ENCODE peak calls at places on chromosome 9, in six cellular contexts. One of them, this sample, is unnamed.

GRCh38 chr9:114138537-114138936 is 16.8 kb upstream of the COL27A1 start:
- DNase-seq in GM12878: no peak
- DNase-seq in K562: peak
- DNase-seq in NT2/D1: no peak
- DNase-seq in HCT116: no peak
- DNase-seq in HepG2: no peak
- DNase-seq in this sample: no peak

GRCh38 chr9:76562511-76562911 is 103.5 kb downstream of the GCNT1 start:
- DNase-seq in GM12878: peak
- DNase-seq in K562: no peak
- DNase-seq in NT2/D1: no peak
- DNase-seq in HCT116: no peak
- DNase-seq in HepG2: no peak
- DNase-seq in this sample: no peak

GRCh38 chr9:37284631-37285030 is 137.9 kb upstream of the GRHPR start:
- DNase-seq in GM12878: no peak
- DNase-seq in K562: no peak
- DNase-seq in NT2/D1: no peak
- DNase-seq in HCT116: no peak
- DNase-seq in HepG2: no peak
- DNase-seq in this sample: no peak

GRCh38 chr9:32490601-32491000 is 35.4 kb downstream of the RIGI start:
- DNase-seq in GM12878: no peak
- DNase-seq in K562: no peak
- DNase-seq in NT2/D1: peak
- DNase-seq in HCT116: no peak
- DNase-seq in HepG2: no peak
- DNase-seq in this sample: no peak

GRCh38 chr9:69584746-69585145 is 87.4 kb downstream of the APBA1 start:
- DNase-seq in GM12878: no peak
- DNase-seq in K562: no peak
- DNase-seq in NT2/D1: no peak
- DNase-seq in HCT116: no peak
- DNase-seq in HepG2: no peak
- DNase-seq in this sample: no peak

GRCh38 chr9:21479152-21479702 is 2.9 kb downstream of the IFNE start:
- DNase-seq in GM12878: no peak
- DNase-seq in K562: no peak
- DNase-seq in NT2/D1: no peak
- DNase-seq in HCT116: no peak
- DNase-seq in HepG2: no peak
- DNase-seq in this sample: no peak

GRCh38 chr9:137241490-137242328 is 622 bp downstream of the TUBB4B start:
- DNase-seq in GM12878: no peak
- DNase-seq in K562: peak
- DNase-seq in NT2/D1: no peak
- DNase-seq in HCT116: no peak
- DNase-seq in HepG2: peak
- DNase-seq in this sample: no peak

GRCh38 chr9:122180633-122181032 is 20.9 kb downstream of the MORN5 start:
- DNase-seq in GM12878: no peak
- DNase-seq in K562: peak
- DNase-seq in NT2/D1: no peak
- DNase-seq in HCT116: peak
- DNase-seq in HepG2: peak
- DNase-seq in this sample: no peak

GRCh38 chr9:73146113-73146815 is 5.4 kb upstream of the ANXA1 start:
- DNase-seq in GM12878: no peak
- DNase-seq in K562: peak
- DNase-seq in NT2/D1: no peak
- DNase-seq in HCT116: no peak
- DNase-seq in HepG2: no peak
- DNase-seq in this sample: no peak

GRCh38 chr9:69001921-69002320 is 12.0 kb downstream of the PRKACG start:
- DNase-seq in GM12878: no peak
- DNase-seq in K562: no peak
- DNase-seq in NT2/D1: no peak
- DNase-seq in HCT116: no peak
- DNase-seq in HepG2: no peak
- DNase-seq in this sample: no peak

GRCh38 chr9:131098391-131099087 is 2.2 kb downstream of the AIF1L start:
- DNase-seq in GM12878: no peak
- DNase-seq in K562: peak
- DNase-seq in NT2/D1: no peak
- DNase-seq in HCT116: no peak
- DNase-seq in HepG2: no peak
- DNase-seq in this sample: no peak

GRCh38 chr9:89702401-89702800 is 97.6 kb downstream of the GADD45G start:
- DNase-seq in GM12878: no peak
- DNase-seq in K562: no peak
- DNase-seq in NT2/D1: no peak
- DNase-seq in HCT116: no peak
- DNase-seq in HepG2: no peak
- DNase-seq in this sample: no peak

GRCh38 chr9:89705651-89706050 is 100.8 kb downstream of the GADD45G start:
- DNase-seq in GM12878: no peak
- DNase-seq in K562: no peak
- DNase-seq in NT2/D1: no peak
- DNase-seq in HCT116: no peak
- DNase-seq in HepG2: no peak
- DNase-seq in this sample: no peak

GRCh38 chr9:89699646-89700045 is 94.8 kb downstream of the GADD45G start:
- DNase-seq in GM12878: no peak
- DNase-seq in K562: no peak
- DNase-seq in NT2/D1: no peak
- DNase-seq in HCT116: no peak
- DNase-seq in HepG2: peak
- DNase-seq in this sample: no peak

GRCh38 chr9:89698606-89699005 is 93.8 kb downstream of the GADD45G start:
- DNase-seq in GM12878: no peak
- DNase-seq in K562: no peak
- DNase-seq in NT2/D1: no peak
- DNase-seq in HCT116: no peak
- DNase-seq in HepG2: no peak
- DNase-seq in this sample: no peak

DNA sequence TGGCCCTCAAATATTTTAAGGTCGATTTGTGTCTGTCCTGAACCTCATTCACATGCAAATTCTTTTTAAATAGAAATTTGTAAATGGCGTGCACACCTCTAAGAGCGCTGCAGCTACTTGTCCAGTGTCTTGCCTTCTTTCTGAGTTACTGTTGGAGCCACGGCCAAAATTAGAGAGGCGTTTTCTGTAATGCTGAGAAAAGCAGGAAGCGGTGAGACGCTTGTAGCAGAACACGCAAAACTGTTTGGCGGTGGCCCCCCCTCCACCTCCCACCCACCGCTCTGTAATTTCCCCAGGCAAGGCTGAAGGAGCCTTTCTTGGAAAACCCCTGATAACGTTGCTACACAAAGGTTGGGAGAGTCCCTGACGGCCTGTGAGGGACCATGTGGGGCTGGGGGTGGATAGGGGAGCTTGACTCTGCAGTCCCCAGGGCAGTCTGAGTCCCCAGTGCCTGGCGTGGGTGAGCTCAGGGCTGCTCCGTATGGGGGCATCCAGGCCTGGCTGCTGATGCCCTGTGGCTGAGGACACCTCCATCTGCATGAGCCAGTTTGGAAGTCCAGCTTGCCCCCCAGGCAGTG is 96.5 kb downstream of the GADD45G start:
- DNase-seq in GM12878: peak
- DNase-seq in K562: no peak
- DNase-seq in NT2/D1: no peak
- DNase-seq in HCT116: no peak
- DNase-seq in HepG2: no peak
- DNase-seq in this sample: no peak
- TF ChIP-seq ZNF274 in GM12878: no peak
- TF ChIP-seq ZNF274 in K562: no peak
- TF ChIP-seq ZNF274 in NT2/D1: no peak
- TF ChIP-seq ZNF274 in HCT116: no peak
- TF ChIP-seq ZNF274 in HepG2: no peak
- TF ChIP-seq ZNF274 in this sample: no peak

GRCh38 chr9:111527347-111527746 is 2.4 kb downstream of the ZNF483 start:
- DNase-seq in GM12878: no peak
- DNase-seq in K562: no peak
- DNase-seq in NT2/D1: no peak
- DNase-seq in HCT116: no peak
- DNase-seq in HepG2: no peak
- DNase-seq in this sample: no peak

GRCh38 chr9:111525056-111525977 is at the start of gene ZNF483:
- DNase-seq in GM12878: no peak
- DNase-seq in K562: peak
- DNase-seq in NT2/D1: peak
- DNase-seq in HCT116: peak
- DNase-seq in HepG2: peak
- DNase-seq in this sample: peak

GRCh38 chr9:111531716-111532115 is 6.7 kb downstream of the ZNF483 start:
- DNase-seq in GM12878: no peak
- DNase-seq in K562: no peak
- DNase-seq in NT2/D1: no peak
- DNase-seq in HCT116: no peak
- DNase-seq in HepG2: no peak
- DNase-seq in this sample: no peak

GRCh38 chr9:111533099-111533785 is 8.3 kb downstream of the ZNF483 start:
- DNase-seq in GM12878: no peak
- DNase-seq in K562: no peak
- DNase-seq in NT2/D1: no peak
- DNase-seq in HCT116: no peak
- DNase-seq in HepG2: no peak
- DNase-seq in this sample: no peak

GRCh38 chr9:111529787-111530186 is 4.8 kb downstream of the ZNF483 start:
- DNase-seq in GM12878: no peak
- DNase-seq in K562: no peak
- DNase-seq in NT2/D1: peak
- DNase-seq in HCT116: no peak
- DNase-seq in HepG2: no peak
- DNase-seq in this sample: no peak
- TF ChIP-seq ZNF274 in GM12878: no peak
- TF ChIP-seq ZNF274 in K562: no peak
- TF ChIP-seq ZNF274 in NT2/D1: no peak
- TF ChIP-seq ZNF274 in HCT116: no peak
- TF ChIP-seq ZNF274 in HepG2: no peak
- TF ChIP-seq ZNF274 in this sample: no peak

GRCh38 chr9:13113201-13113600 is 166.3 kb downstream of the MPDZ start:
- DNase-seq in GM12878: no peak
- DNase-seq in K562: no peak
- DNase-seq in NT2/D1: no peak
- DNase-seq in HCT116: no peak
- DNase-seq in HepG2: no peak
- DNase-seq in this sample: no peak
- TF ChIP-seq ZNF274 in GM12878: no peak
- TF ChIP-seq ZNF274 in K562: no peak
- TF ChIP-seq ZNF274 in NT2/D1: no peak
- TF ChIP-seq ZNF274 in HCT116: no peak
- TF ChIP-seq ZNF274 in HepG2: no peak
- TF ChIP-seq ZNF274 in this sample: no peak

GRCh38 chr9:135075234-135076142 is 12.0 kb upstream of the OLFM1 start:
- DNase-seq in GM12878: no peak
- DNase-seq in K562: no peak
- DNase-seq in NT2/D1: no peak
- DNase-seq in HCT116: no peak
- DNase-seq in HepG2: no peak
- DNase-seq in this sample: peak

GRCh38 chr9:135076143-135076875 is 11.2 kb upstream of the OLFM1 start:
- DNase-seq in GM12878: no peak
- DNase-seq in K562: no peak
- DNase-seq in NT2/D1: no peak
- DNase-seq in HCT116: no peak
- DNase-seq in HepG2: no peak
- DNase-seq in this sample: no peak

GRCh38 chr9:135073741-135074305 is 13.6 kb upstream of the OLFM1 start:
- DNase-seq in GM12878: no peak
- DNase-seq in K562: no peak
- DNase-seq in NT2/D1: no peak
- DNase-seq in HCT116: no peak
- DNase-seq in HepG2: no peak
- DNase-seq in this sample: no peak

GRCh38 chr9:135073081-135073740 is 14.3 kb upstream of the OLFM1 start:
- DNase-seq in GM12878: no peak
- DNase-seq in K562: no peak
- DNase-seq in NT2/D1: no peak
- DNase-seq in HCT116: no peak
- DNase-seq in HepG2: no peak
- DNase-seq in this sample: no peak

DNA sequence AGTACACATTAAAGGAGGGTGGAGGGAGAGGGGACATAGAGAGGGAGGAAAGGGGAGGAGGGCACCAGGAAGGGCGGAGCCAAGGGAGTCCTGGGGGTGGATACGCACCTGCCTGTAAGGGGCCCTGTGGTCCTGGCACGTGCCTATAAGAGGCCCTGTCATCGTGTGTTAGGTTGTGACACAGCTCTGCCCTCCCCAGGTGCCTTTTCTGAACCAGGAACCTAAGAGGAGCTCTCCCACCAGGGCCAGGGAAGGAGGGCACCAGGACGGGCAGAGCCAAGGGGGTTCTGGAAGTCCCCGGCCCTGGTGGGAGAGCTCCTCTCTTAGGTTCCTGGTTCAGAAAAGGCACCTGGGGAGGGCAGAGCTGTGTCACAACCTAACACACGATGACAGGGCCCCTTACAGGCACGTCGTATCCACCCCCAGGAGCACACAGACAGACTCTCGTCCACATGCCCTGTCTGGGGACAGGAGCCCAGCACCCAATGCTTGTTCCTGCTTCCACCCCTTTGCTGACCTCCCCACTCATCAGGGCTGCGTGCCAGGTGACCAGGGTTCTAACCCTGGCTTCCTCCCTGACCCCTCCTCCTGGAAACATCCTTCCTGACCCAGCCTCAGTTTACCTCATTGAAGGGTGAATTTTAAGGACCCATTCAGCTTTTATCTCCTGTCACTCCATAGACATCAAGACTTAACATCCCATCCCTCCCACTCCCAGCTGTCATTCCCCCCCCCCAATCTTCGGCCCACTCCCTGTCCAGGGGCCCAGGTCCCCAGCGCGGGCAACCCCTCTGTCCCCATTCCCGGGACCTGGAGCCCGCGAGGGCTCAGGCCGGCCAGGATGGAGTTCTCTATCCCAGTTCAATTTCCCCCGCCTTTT is 12.9 kb upstream of the OLFM1 start:
- DNase-seq in GM12878: no peak
- DNase-seq in K562: no peak
- DNase-seq in NT2/D1: no peak
- DNase-seq in HCT116: no peak
- DNase-seq in HepG2: no peak
- DNase-seq in this sample: no peak
- TF ChIP-seq ZNF274 in GM12878: no peak
- TF ChIP-seq ZNF274 in K562: no peak
- TF ChIP-seq ZNF274 in NT2/D1: no peak
- TF ChIP-seq ZNF274 in HCT116: no peak
- TF ChIP-seq ZNF274 in HepG2: no peak
- TF ChIP-seq ZNF274 in this sample: no peak